ENCODE peak calls at places on chromosomes 6 and 20, in eight cellular contexts. One of them, this sample, is unnamed.

GRCh38 chr6:11815231-11815630 is 36.6 kb upstream of the ADTRP start:
- DNase-seq in Peyer's patch: no peak
- DNase-seq in lower lobe of right lung: no peak
- DNase-seq in AG04450: peak; percentile 54
- DNase-seq in suprapubic skin: no peak
- DNase-seq in CD8-positive, alpha-beta T cell: no peak
- DNase-seq in astrocyte: peak; percentile 51
- DNase-seq in aorta: no peak
- DNase-seq in this sample: no peak

GRCh38 chr20:62255976-62256375 is 17.7 kb downstream of the OSBPL2 start:
- DNase-seq in lower lobe of right lung: no peak
- DNase-seq in Peyer's patch: no peak
- DNase-seq in aorta: no peak
- DNase-seq in astrocyte: no peak
- DNase-seq in suprapubic skin: no peak
- DNase-seq in CD8-positive, alpha-beta T cell: no peak
- DNase-seq in AG04450: no peak
- DNase-seq in this sample: no peak

GRCh38 chr20:18527836-18528235 is 20.1 kb downstream of the SEC23B start:
- DNase-seq in lower lobe of right lung: no peak
- DNase-seq in suprapubic skin: no peak
- DNase-seq in AG04450: no peak
- DNase-seq in CD8-positive, alpha-beta T cell: no peak
- DNase-seq in Peyer's patch: no peak
- DNase-seq in astrocyte: peak; percentile 37
- DNase-seq in aorta: no peak
- DNase-seq in this sample: no peak

GRCh38 chr20:1813674-1814635 is 81.3 kb upstream of the SIRPA start:
- DNase-seq in suprapubic skin: no peak
- DNase-seq in AG04450: no peak
- DNase-seq in lower lobe of right lung: no peak
- DNase-seq in aorta: no peak
- DNase-seq in Peyer's patch: no peak
- DNase-seq in CD8-positive, alpha-beta T cell: no peak
- DNase-seq in astrocyte: no peak
- DNase-seq in this sample: no peak

GRCh38 chr6:116667620-116668019 is 946 bp downstream of the ZUP1 start:
- DNase-seq in suprapubic skin: no peak
- DNase-seq in lower lobe of right lung: no peak
- DNase-seq in CD8-positive, alpha-beta T cell: no peak
- DNase-seq in aorta: no peak
- DNase-seq in Peyer's patch: no peak
- DNase-seq in astrocyte: no peak
- DNase-seq in AG04450: no peak
- DNase-seq in this sample: no peak

GRCh38 chr6:46011241-46012085 is 4.2 kb downstream of the CLIC5 start:
- DNase-seq in AG04450: no peak
- DNase-seq in lower lobe of right lung: no peak
- DNase-seq in CD8-positive, alpha-beta T cell: peak; percentile 67
- DNase-seq in Peyer's patch: peak; percentile 87
- DNase-seq in suprapubic skin: no peak
- DNase-seq in aorta: no peak
- DNase-seq in astrocyte: no peak
- DNase-seq in this sample: no peak

GRCh38 chr20:59010995-59011873 is 4.2 kb upstream of the CTSZ start:
- DNase-seq in astrocyte: peak; percentile 91
- DNase-seq in suprapubic skin: no peak
- DNase-seq in lower lobe of right lung: no peak
- DNase-seq in aorta: peak; percentile 85
- DNase-seq in AG04450: peak; percentile 23
- DNase-seq in CD8-positive, alpha-beta T cell: no peak
- DNase-seq in Peyer's patch: peak; percentile 45
- DNase-seq in this sample: peak; percentile 27

GRCh38 chr20:21622097-21622496 is 83.4 kb upstream of the PAX1 start:
- DNase-seq in astrocyte: no peak
- DNase-seq in aorta: no peak
- DNase-seq in suprapubic skin: no peak
- DNase-seq in CD8-positive, alpha-beta T cell: no peak
- DNase-seq in lower lobe of right lung: no peak
- DNase-seq in AG04450: no peak
- DNase-seq in Peyer's patch: no peak
- DNase-seq in this sample: peak; percentile 16

GRCh38 chr6:122619309-122619708 is 9.1 kb downstream of the PKIB start:
- DNase-seq in suprapubic skin: no peak
- DNase-seq in CD8-positive, alpha-beta T cell: no peak
- DNase-seq in astrocyte: no peak
- DNase-seq in aorta: no peak
- DNase-seq in Peyer's patch: no peak
- DNase-seq in lower lobe of right lung: no peak
- DNase-seq in AG04450: no peak
- DNase-seq in this sample: no peak

GRCh38 chr6:90860822-90861601 is 274.1 kb upstream of the MAP3K7 start:
- DNase-seq in astrocyte: no peak
- DNase-seq in suprapubic skin: no peak
- DNase-seq in aorta: no peak
- DNase-seq in Peyer's patch: no peak
- DNase-seq in lower lobe of right lung: no peak
- DNase-seq in CD8-positive, alpha-beta T cell: no peak
- DNase-seq in AG04450: no peak
- DNase-seq in this sample: no peak

GRCh38 chr20:3353646-3354045 is 53.8 kb downstream of the DNAAF9 start:
- DNase-seq in suprapubic skin: no peak
- DNase-seq in lower lobe of right lung: no peak
- DNase-seq in CD8-positive, alpha-beta T cell: no peak
- DNase-seq in AG04450: no peak
- DNase-seq in aorta: no peak
- DNase-seq in Peyer's patch: no peak
- DNase-seq in astrocyte: no peak
- DNase-seq in this sample: no peak

GRCh38 chr6:104705095-104705707 is 154.5 kb downstream of the HACE1 start:
- DNase-seq in suprapubic skin: no peak
- DNase-seq in AG04450: peak; percentile 34
- DNase-seq in astrocyte: peak; percentile 86
- DNase-seq in Peyer's patch: peak; percentile 68
- DNase-seq in CD8-positive, alpha-beta T cell: peak; percentile 42
- DNase-seq in lower lobe of right lung: no peak
- DNase-seq in aorta: no peak
- DNase-seq in this sample: peak; percentile 68

DNA sequence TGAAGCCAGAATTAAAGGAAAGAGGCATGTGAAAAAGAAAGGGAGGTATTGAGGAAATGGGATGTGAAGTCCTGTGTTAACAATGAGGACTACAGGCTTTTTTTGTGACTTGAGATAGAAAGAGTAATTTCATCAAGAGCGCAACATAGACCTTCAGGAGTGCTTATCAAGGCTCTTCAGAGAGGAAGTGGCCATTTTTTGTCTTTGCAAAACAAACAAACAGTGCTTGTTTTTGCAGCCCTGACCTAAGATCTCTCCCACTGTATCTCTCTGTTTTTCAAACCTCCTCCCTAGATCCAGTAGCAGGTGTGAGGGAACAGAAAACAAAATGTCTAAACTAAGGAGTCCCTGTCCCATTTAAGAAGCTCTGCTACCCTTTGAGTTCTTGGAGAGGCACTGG is 710.3 kb upstream of the MARCKS start:
- DNase-seq in aorta: no peak
- DNase-seq in CD8-positive, alpha-beta T cell: no peak
- DNase-seq in lower lobe of right lung: no peak
- DNase-seq in AG04450: no peak
- DNase-seq in suprapubic skin: no peak
- DNase-seq in Peyer's patch: no peak
- DNase-seq in astrocyte: no peak
- DNase-seq in this sample: no peak
- H3K27ac ChIP-seq in aorta: no peak overlapping the region
- H3K27ac ChIP-seq in CD8-positive, alpha-beta T cell: no peak overlapping the region
- H3K27ac ChIP-seq in lower lobe of right lung: no peak overlapping the region
- H3K27ac ChIP-seq in AG04450: peak overlapping the region; percentile 85
- H3K27ac ChIP-seq in suprapubic skin: no peak overlapping the region
- H3K27ac ChIP-seq in Peyer's patch: no peak overlapping the region
- H3K27ac ChIP-seq in astrocyte: no peak overlapping the region
- H3K27ac ChIP-seq in this sample: no peak overlapping the region

GRCh38 chr6:33577106-33577535 is 3.0 kb downstream of the BAK1 start:
- DNase-seq in AG04450: no peak
- DNase-seq in Peyer's patch: peak; percentile 95
- DNase-seq in aorta: peak; percentile 68
- DNase-seq in lower lobe of right lung: peak; percentile 81
- DNase-seq in CD8-positive, alpha-beta T cell: no peak
- DNase-seq in astrocyte: no peak
- DNase-seq in suprapubic skin: peak; percentile 90
- DNase-seq in this sample: no peak
- H3K27ac ChIP-seq in AG04450: no peak overlapping the region
- H3K27ac ChIP-seq in Peyer's patch: peak overlapping the region; percentile 96
- H3K27ac ChIP-seq in aorta: no peak overlapping the region
- H3K27ac ChIP-seq in lower lobe of right lung: peak overlapping the region; percentile 50
- H3K27ac ChIP-seq in CD8-positive, alpha-beta T cell: no peak overlapping the region
- H3K27ac ChIP-seq in astrocyte: no peak overlapping the region
- H3K27ac ChIP-seq in suprapubic skin: peak overlapping the region; percentile 79
- H3K27ac ChIP-seq in this sample: peak overlapping the region; percentile 89

GRCh38 chr6:42674780-42675179 is 47.6 kb downstream of the PRPH2 start:
- DNase-seq in astrocyte: no peak
- DNase-seq in suprapubic skin: no peak
- DNase-seq in AG04450: no peak
- DNase-seq in Peyer's patch: no peak
- DNase-seq in aorta: no peak
- DNase-seq in CD8-positive, alpha-beta T cell: no peak
- DNase-seq in lower lobe of right lung: no peak
- DNase-seq in this sample: no peak
- H3K27ac ChIP-seq in astrocyte: no peak overlapping the region
- H3K27ac ChIP-seq in suprapubic skin: no peak overlapping the region
- H3K27ac ChIP-seq in AG04450: no peak overlapping the region
- H3K27ac ChIP-seq in Peyer's patch: no peak overlapping the region
- H3K27ac ChIP-seq in aorta: no peak overlapping the region
- H3K27ac ChIP-seq in CD8-positive, alpha-beta T cell: no peak overlapping the region
- H3K27ac ChIP-seq in lower lobe of right lung: no peak overlapping the region
- H3K27ac ChIP-seq in this sample: no peak overlapping the region

DNA sequence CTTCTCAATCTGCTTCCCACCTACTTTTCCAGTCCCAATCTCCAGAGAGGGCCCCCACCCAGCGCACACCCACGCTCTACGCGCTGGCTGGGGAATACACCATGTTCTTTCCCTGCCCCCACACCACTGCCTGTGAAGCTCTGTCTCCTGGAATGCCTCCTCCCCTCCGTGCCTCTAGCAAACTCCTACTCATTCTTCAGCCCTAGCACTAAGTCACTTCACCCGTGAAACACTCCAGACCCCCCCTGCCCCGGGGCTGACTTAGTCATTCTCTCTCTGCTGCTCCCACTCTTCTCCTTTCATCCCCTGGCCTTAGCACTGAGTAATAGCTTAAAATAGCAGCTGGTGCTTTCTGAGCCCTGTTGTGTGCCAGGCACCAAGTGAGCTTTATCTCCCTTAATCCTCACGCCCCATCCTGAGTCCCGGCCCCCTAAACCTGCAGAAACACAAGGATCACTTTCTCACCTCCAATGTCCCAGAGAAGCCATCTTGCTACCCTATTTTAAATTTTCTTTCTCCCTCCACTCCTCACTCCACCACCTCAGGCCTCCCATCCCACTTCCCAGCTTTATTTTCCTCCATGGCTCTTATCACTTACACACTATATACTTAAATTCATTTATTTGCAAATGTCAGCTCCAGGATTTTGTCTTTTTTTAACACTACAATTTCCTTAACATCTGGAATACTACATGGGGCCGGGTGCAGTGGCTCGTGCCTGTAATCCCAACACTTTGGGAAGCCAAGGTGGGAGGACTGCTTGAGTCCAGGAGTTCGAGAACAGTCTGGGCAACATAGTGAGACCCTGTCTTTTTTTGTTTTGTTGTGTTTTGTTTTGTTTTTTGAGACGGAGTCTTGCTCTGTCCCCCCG is 6.3 kb upstream of the PARD6B start:
- DNase-seq in suprapubic skin: peak; percentile 77
- DNase-seq in astrocyte: peak; percentile 96
- DNase-seq in aorta: peak; percentile 80
- DNase-seq in Peyer's patch: no peak
- DNase-seq in AG04450: peak; percentile 90
- DNase-seq in lower lobe of right lung: no peak
- DNase-seq in CD8-positive, alpha-beta T cell: no peak
- DNase-seq in this sample: peak; percentile 87
- H3K27ac ChIP-seq in suprapubic skin: peak overlapping the region; percentile 57
- H3K27ac ChIP-seq in astrocyte: peak overlapping the region; percentile 86
- H3K27ac ChIP-seq in aorta: peak overlapping the region; percentile 46
- H3K27ac ChIP-seq in Peyer's patch: no peak overlapping the region
- H3K27ac ChIP-seq in AG04450: peak overlapping the region; percentile 82
- H3K27ac ChIP-seq in lower lobe of right lung: peak overlapping the region; percentile 11
- H3K27ac ChIP-seq in CD8-positive, alpha-beta T cell: no peak overlapping the region
- H3K27ac ChIP-seq in this sample: peak overlapping the region; percentile 58

GRCh38 chr6:26475823-26476729 is 18.3 kb downstream of the BTN2A1 start:
- DNase-seq in Peyer's patch: no peak
- DNase-seq in astrocyte: no peak
- DNase-seq in AG04450: no peak
- DNase-seq in CD8-positive, alpha-beta T cell: no peak
- DNase-seq in aorta: no peak
- DNase-seq in suprapubic skin: no peak
- DNase-seq in lower lobe of right lung: no peak
- DNase-seq in this sample: no peak

GRCh38 chr6:26473758-26474438 is 16.1 kb downstream of the BTN2A1 start:
- DNase-seq in astrocyte: peak; percentile 95
- DNase-seq in CD8-positive, alpha-beta T cell: peak; percentile 79
- DNase-seq in Peyer's patch: peak; percentile 94
- DNase-seq in lower lobe of right lung: peak; percentile 83
- DNase-seq in AG04450: peak; percentile 87
- DNase-seq in suprapubic skin: peak; percentile 84
- DNase-seq in aorta: peak; percentile 89
- DNase-seq in this sample: peak; percentile 71

GRCh38 chr6:26472549-26473245 is 14.9 kb downstream of the BTN2A1 start:
- DNase-seq in Peyer's patch: no peak
- DNase-seq in lower lobe of right lung: no peak
- DNase-seq in astrocyte: no peak
- DNase-seq in AG04450: no peak
- DNase-seq in aorta: no peak
- DNase-seq in CD8-positive, alpha-beta T cell: no peak
- DNase-seq in suprapubic skin: no peak
- DNase-seq in this sample: no peak

GRCh38 chr6:26473429-26473757 is 15.6 kb downstream of the BTN2A1 start:
- DNase-seq in aorta: no peak
- DNase-seq in suprapubic skin: no peak
- DNase-seq in lower lobe of right lung: no peak
- DNase-seq in astrocyte: no peak
- DNase-seq in CD8-positive, alpha-beta T cell: no peak
- DNase-seq in AG04450: no peak
- DNase-seq in Peyer's patch: no peak
- DNase-seq in this sample: no peak

DNA sequence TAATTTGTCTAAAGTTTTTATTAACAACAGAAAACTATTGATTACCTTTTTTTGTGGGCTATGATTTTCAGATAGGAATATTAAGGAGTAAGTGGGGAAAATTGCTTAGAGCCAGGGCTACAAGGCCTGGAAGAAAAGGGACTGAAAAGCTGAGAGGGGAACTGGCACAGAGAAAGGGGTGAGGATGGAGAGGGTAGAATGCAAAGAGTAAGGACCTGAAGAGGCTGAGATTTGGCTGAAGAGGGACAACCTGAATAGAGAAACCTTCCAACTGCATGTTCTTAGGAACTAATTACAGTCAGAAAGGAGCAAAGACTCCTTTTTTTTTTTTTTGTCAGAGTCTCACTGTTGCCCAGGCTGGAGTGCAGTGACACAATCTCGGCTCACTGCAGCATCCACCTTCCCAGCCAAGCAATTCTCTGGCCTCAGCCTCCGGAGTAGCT is 16.7 kb downstream of the BTN2A1 start:
- DNase-seq in lower lobe of right lung: no peak
- DNase-seq in suprapubic skin: no peak
- DNase-seq in CD8-positive, alpha-beta T cell: peak; percentile 14
- DNase-seq in astrocyte: no peak
- DNase-seq in AG04450: no peak
- DNase-seq in aorta: no peak
- DNase-seq in Peyer's patch: no peak
- DNase-seq in this sample: no peak
- H3K27ac ChIP-seq in lower lobe of right lung: peak overlapping the region; percentile 89
- H3K27ac ChIP-seq in suprapubic skin: peak overlapping the region; percentile 69
- H3K27ac ChIP-seq in CD8-positive, alpha-beta T cell: peak overlapping the region; percentile 82
- H3K27ac ChIP-seq in astrocyte: peak overlapping the region; percentile 83
- H3K27ac ChIP-seq in AG04450: peak overlapping the region; percentile 88
- H3K27ac ChIP-seq in aorta: peak overlapping the region; percentile 98
- H3K27ac ChIP-seq in Peyer's patch: peak overlapping the region; percentile 90
- H3K27ac ChIP-seq in this sample: peak overlapping the region; percentile 83